ENCODE peak calls at places on chromosome 2, in seven cellular contexts. One of them, this sample, is unnamed.

GRCh38 chr2:100281521-100282438 is 40.5 kb downstream of the LONRF2 start:
- DNase-seq in iPS-NIHi11: no peak
- DNase-seq in activated CD8-positive, alpha-beta T cell treated with anti-CD3 and anti-CD28 coated beads for 36 hours: peak; percentile 49
- DNase-seq in stimulated activated CD4-positive, alpha-beta T cell treated with anti-CD3 and anti-CD28 coated beads, Interleukin-4, amount 100 ng/mL, for 4 hours: no peak
- DNase-seq in ecto neural progenitor cell: no peak
- DNase-seq in AG08396: no peak
- DNase-seq in COR-L47: no peak
- DNase-seq in this sample: no peak

GRCh38 chr2:213252206-213252605 is 32.1 kb upstream of the SPAG16 start:
- DNase-seq in iPS-NIHi11: no peak
- DNase-seq in activated CD8-positive, alpha-beta T cell treated with anti-CD3 and anti-CD28 coated beads for 36 hours: no peak
- DNase-seq in stimulated activated CD4-positive, alpha-beta T cell treated with anti-CD3 and anti-CD28 coated beads, Interleukin-4, amount 100 ng/mL, for 4 hours: no peak
- DNase-seq in ecto neural progenitor cell: no peak
- DNase-seq in AG08396: no peak
- DNase-seq in COR-L47: no peak
- DNase-seq in this sample: no peak

GRCh38 chr2:47072728-47073191 is 82.3 kb downstream of the STPG4 start:
- DNase-seq in iPS-NIHi11: no peak
- DNase-seq in activated CD8-positive, alpha-beta T cell treated with anti-CD3 and anti-CD28 coated beads for 36 hours: no peak
- DNase-seq in stimulated activated CD4-positive, alpha-beta T cell treated with anti-CD3 and anti-CD28 coated beads, Interleukin-4, amount 100 ng/mL, for 4 hours: no peak
- DNase-seq in ecto neural progenitor cell: no peak
- DNase-seq in AG08396: no peak
- DNase-seq in COR-L47: no peak
- DNase-seq in this sample: no peak

GRCh38 chr2:150832686-150833085 is 345.2 kb upstream of the RND3 start:
- DNase-seq in iPS-NIHi11: no peak
- DNase-seq in activated CD8-positive, alpha-beta T cell treated with anti-CD3 and anti-CD28 coated beads for 36 hours: no peak
- DNase-seq in stimulated activated CD4-positive, alpha-beta T cell treated with anti-CD3 and anti-CD28 coated beads, Interleukin-4, amount 100 ng/mL, for 4 hours: no peak
- DNase-seq in ecto neural progenitor cell: no peak
- DNase-seq in AG08396: peak; percentile 9
- DNase-seq in COR-L47: no peak
- DNase-seq in this sample: no peak

GRCh38 chr2:239803102-239803763 is 221.9 kb downstream of the NDUFA10 start:
- DNase-seq in iPS-NIHi11: no peak
- DNase-seq in activated CD8-positive, alpha-beta T cell treated with anti-CD3 and anti-CD28 coated beads for 36 hours: no peak
- DNase-seq in stimulated activated CD4-positive, alpha-beta T cell treated with anti-CD3 and anti-CD28 coated beads, Interleukin-4, amount 100 ng/mL, for 4 hours: no peak
- DNase-seq in ecto neural progenitor cell: peak; percentile 32
- DNase-seq in AG08396: no peak
- DNase-seq in COR-L47: no peak
- DNase-seq in this sample: no peak

GRCh38 chr2:99722726-99723125 is 232.9 kb upstream of the REV1 start:
- DNase-seq in iPS-NIHi11: no peak
- DNase-seq in activated CD8-positive, alpha-beta T cell treated with anti-CD3 and anti-CD28 coated beads for 36 hours: no peak
- DNase-seq in stimulated activated CD4-positive, alpha-beta T cell treated with anti-CD3 and anti-CD28 coated beads, Interleukin-4, amount 100 ng/mL, for 4 hours: no peak
- DNase-seq in ecto neural progenitor cell: no peak
- DNase-seq in AG08396: no peak
- DNase-seq in COR-L47: no peak
- DNase-seq in this sample: no peak

GRCh38 chr2:29293830-29294438 is 178.7 kb downstream of the CLIP4 start:
- DNase-seq in iPS-NIHi11: peak; percentile 83
- DNase-seq in activated CD8-positive, alpha-beta T cell treated with anti-CD3 and anti-CD28 coated beads for 36 hours: peak; percentile 42
- DNase-seq in stimulated activated CD4-positive, alpha-beta T cell treated with anti-CD3 and anti-CD28 coated beads, Interleukin-4, amount 100 ng/mL, for 4 hours: no peak
- DNase-seq in ecto neural progenitor cell: peak; percentile 64
- DNase-seq in AG08396: peak; percentile 38
- DNase-seq in COR-L47: no peak
- DNase-seq in this sample: peak; percentile 62

GRCh38 chr2:109499549-109499948 is 114.2 kb downstream of the SEPTIN10 start:
- DNase-seq in iPS-NIHi11: no peak
- DNase-seq in activated CD8-positive, alpha-beta T cell treated with anti-CD3 and anti-CD28 coated beads for 36 hours: no peak
- DNase-seq in stimulated activated CD4-positive, alpha-beta T cell treated with anti-CD3 and anti-CD28 coated beads, Interleukin-4, amount 100 ng/mL, for 4 hours: no peak
- DNase-seq in ecto neural progenitor cell: no peak
- DNase-seq in AG08396: no peak
- DNase-seq in COR-L47: no peak
- DNase-seq in this sample: peak; percentile 49

GRCh38 chr2:135817466-135817865 is 19.5 kb downstream of the LCT start:
- DNase-seq in iPS-NIHi11: no peak
- DNase-seq in activated CD8-positive, alpha-beta T cell treated with anti-CD3 and anti-CD28 coated beads for 36 hours: no peak
- DNase-seq in stimulated activated CD4-positive, alpha-beta T cell treated with anti-CD3 and anti-CD28 coated beads, Interleukin-4, amount 100 ng/mL, for 4 hours: no peak
- DNase-seq in ecto neural progenitor cell: no peak
- DNase-seq in AG08396: no peak
- DNase-seq in COR-L47: no peak
- DNase-seq in this sample: no peak